ENCODE peak calls at places on chromosomes 12 and 14, in four cellular contexts. U is CD8-positive, alpha-beta memory T cell; O is stimulated activated naive CD4-positive, alpha-beta T cell treated with Interleukin-2 at 50 U/mL for 16 hours; C is NAMALWA. S is an unnamed sample.

GRCh38 chr12:76260390-76260748 is 87.8 kb downstream of the BBS10 start:
- DNase-seq in C (no peak), U (no peak), O (no peak), S (no peak)

GRCh38 chr14:62138593-62138992 is 376.4 kb downstream of the SNAPC1 start:
- DNase-seq in U (no peak), C (no peak), O (no peak), S (no peak)

GRCh38 chr14:86243158-86243557 is 713.2 kb downstream of the FLRT2 start:
- DNase-seq in O (no peak), C (peak; percentile 59), U (no peak), S (peak; percentile 82)

GRCh38 chr12:47107926-47108325 is 28.2 kb upstream of the AMIGO2 start:
- DNase-seq in C (no peak), U (no peak), O (no peak), S (no peak)

GRCh38 chr12:34595749-34596733 is 573.7 kb downstream of the ALG10 start:
- DNase-seq in O (no peak), C (no peak), U (no peak), S (no peak)

GRCh38 chr12:91144053-91144452 is 32.8 kb upstream of the LUM start:
- DNase-seq in U (no peak), O (no peak), C (no peak), S (no peak)

GRCh38 chr12:67456281-67456918 is 187.2 kb downstream of the CAND1 start:
- DNase-seq in O (no peak), C (no peak), U (no peak), S (no peak)

GRCh38 chr14:54488318-54488645 is 498 bp downstream of the GMFB start:
- DNase-seq in U (no peak), C (peak; percentile 37), O (no peak), S (peak; percentile 39)

GRCh38 chr14:78403278-78403815 is 233.2 kb downstream of the NRXN3 start:
- DNase-seq in O (no peak), U (no peak), C (no peak), S (no peak)

S was measured in OCI-LY7.